ENCODE peak calls at places on chromosome 2, in ten cellular contexts. H, G, X, Z, B, D, I, O, N and P are unnamed samples.

GRCh38 chr2:200609027-200609614 is 23.3 kb downstream of the AOX1 start:
- DNase-seq in I (no peak), B (no peak), X (no peak), G (peak), O (no peak), N (peak), Z (peak), D (peak), H (no peak), P (peak)

GRCh38 chr2:128773641-128774319 is 455.1 kb upstream of the HS6ST1 start:
- DNase-seq in Z (peak), I (no peak), G (no peak), D (no peak), H (peak), N (no peak), X (no peak), O (no peak), B (peak), P (no peak)

GRCh38 chr2:164920430-164920829 is 34.9 kb downstream of the SLC38A11 start:
- DNase-seq in N (peak), G (peak), I (no peak), D (peak), H (no peak), X (peak), O (no peak), Z (no peak), B (no peak), P (peak)

GRCh38 chr2:69742170-69742952 is 427 bp downstream of the ANXA4 start:
- DNase-seq in I (peak), H (peak), Z (no peak), G (no peak), O (no peak), X (no peak), B (no peak), N (peak), D (no peak), P (no peak)

GRCh38 chr2:113000436-113000835 is 4.8 kb upstream of the IL36A start:
- DNase-seq in H (no peak), X (no peak), D (no peak), G (no peak), Z (no peak), I (no peak), O (no peak), B (no peak), N (no peak), P (no peak)

GRCh38 chr2:169676357-169676756 is 17.8 kb downstream of the CFAP210 start:
- DNase-seq in B (no peak), N (no peak), H (no peak), X (no peak), G (no peak), I (no peak), O (no peak), Z (no peak), D (no peak), P (no peak)

GRCh38 chr2:16678964-16679363 is 13.3 kb upstream of the CYRIA start:
- DNase-seq in N (no peak), H (no peak), D (no peak), I (no peak), X (no peak), G (no peak), Z (no peak), O (no peak), B (no peak), P (no peak)

GRCh38 chr2:12106440-12107080 is 360.1 kb downstream of the LPIN1 start:
- DNase-seq in O (no peak), Z (no peak), H (no peak), B (no peak), X (peak), D (peak), I (peak), N (peak), G (peak), P (peak)

GRCh38 chr2:240604291-240604938 is 17.9 kb downstream of the CAPN10 start:
- DNase-seq in G (peak), I (peak), X (no peak), Z (peak), D (peak), N (peak), H (peak), O (peak), B (no peak), P (peak)

GRCh38 chr2:105858868-105859693 is 114.4 kb downstream of the NCK2 start:
- DNase-seq in X (no peak), O (no peak), G (no peak), I (no peak), Z (no peak), N (no peak), B (no peak), D (no peak), H (no peak), P (no peak)

GRCh38 chr2:72325592-72326422 is 178.1 kb upstream of the CYP26B1 start:
- DNase-seq in G (peak), Z (no peak), O (peak), H (no peak), D (no peak), B (no peak), I (no peak), X (no peak), N (no peak), P (peak)
- TF ChIP-seq CTCF in G (peak), Z (no peak), O (peak), H (no peak), D (peak), B (no peak), I (peak), X (peak), N (peak), P (peak)

GRCh38 chr2:236209535-236209934 is 41.3 kb upstream of the GBX2 start:
- DNase-seq in B (peak), G (no peak), I (no peak), D (no peak), H (no peak), X (no peak), O (no peak), N (no peak), Z (no peak), P (no peak)
- TF ChIP-seq CTCF in B (no peak), G (no peak), I (no peak), D (no peak), H (no peak), X (no peak), O (no peak), N (no peak), Z (no peak), P (no peak)

DNA sequence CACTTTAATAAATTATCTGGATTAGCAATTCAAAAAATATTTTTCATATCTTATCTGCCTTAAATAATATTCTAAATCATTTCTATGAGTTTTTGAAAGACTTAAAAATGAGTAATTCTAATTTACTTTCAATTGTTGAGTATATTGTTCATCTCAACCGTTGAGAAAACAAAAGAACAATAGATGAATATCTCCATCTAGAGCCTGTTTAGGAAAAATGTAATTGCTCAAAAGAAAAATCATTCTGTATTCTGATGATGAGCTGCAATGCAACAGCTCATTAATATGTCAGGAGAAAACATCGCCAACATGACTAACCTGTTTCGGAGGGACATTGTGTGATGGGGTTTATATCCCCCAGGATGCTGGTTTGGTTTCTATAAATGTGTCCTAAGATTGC is 417.6 kb downstream of the SUCLG1 start:
- DNase-seq in I (no peak), X (no peak), O (no peak), H (no peak), Z (no peak), G (no peak), D (no peak), N (no peak), B (no peak), P (no peak)
- TF ChIP-seq CTCF in I (no peak), X (no peak), O (no peak), H (no peak), Z (no peak), G (no peak), D (no peak), N (no peak), B (no peak), P (no peak)

DNA sequence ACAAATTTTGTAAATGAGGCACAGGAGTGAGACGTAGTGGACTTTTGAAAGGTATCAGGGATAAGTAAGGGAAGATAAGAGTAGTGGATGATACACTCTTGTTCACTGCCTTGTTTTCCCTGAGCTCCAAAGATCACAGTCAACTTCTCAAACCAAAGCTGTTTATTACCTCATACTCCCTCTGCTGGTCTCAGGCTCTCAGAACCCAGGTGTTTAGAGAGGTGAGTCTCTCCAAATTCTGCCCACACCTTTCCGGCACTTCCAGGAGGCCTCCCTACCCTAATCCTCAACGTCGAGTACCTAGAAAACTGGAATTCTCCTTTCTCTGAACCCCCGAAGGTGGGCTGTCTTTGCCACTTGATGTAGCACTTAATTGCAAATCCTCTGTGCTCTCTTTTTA is 621.1 kb downstream of the BCL11A start:
- DNase-seq in I (no peak), X (no peak), D (no peak), G (no peak), H (no peak), Z (no peak), N (no peak), B (no peak), O (no peak), P (no peak)
- TF ChIP-seq CTCF in I (no peak), X (no peak), D (no peak), G (no peak), H (no peak), Z (no peak), N (no peak), B (no peak), O (no peak), P (no peak)

GRCh38 chr2:212546669-212547068 is 8.1 kb upstream of the ERBB4 start:
- DNase-seq in D (no peak), Z (no peak), O (no peak), H (no peak), N (no peak), X (no peak), B (no peak), G (no peak), I (no peak), P (no peak)

GRCh38 chr2:212547716-212548458 is 9.3 kb upstream of the ERBB4 start:
- DNase-seq in N (no peak), H (no peak), Z (no peak), D (no peak), I (no peak), O (no peak), X (no peak), B (no peak), G (no peak), P (no peak)

GRCh38 chr2:212549463-212549862 is 10.9 kb upstream of the ERBB4 start:
- DNase-seq in X (no peak), D (no peak), B (no peak), H (no peak), G (no peak), I (no peak), Z (no peak), N (no peak), O (no peak), P (no peak)

GRCh38 chr2:212554233-212554632 is 15.6 kb upstream of the ERBB4 start:
- DNase-seq in I (no peak), B (no peak), H (no peak), D (no peak), O (no peak), N (no peak), Z (no peak), X (no peak), G (no peak), P (no peak)

DNA sequence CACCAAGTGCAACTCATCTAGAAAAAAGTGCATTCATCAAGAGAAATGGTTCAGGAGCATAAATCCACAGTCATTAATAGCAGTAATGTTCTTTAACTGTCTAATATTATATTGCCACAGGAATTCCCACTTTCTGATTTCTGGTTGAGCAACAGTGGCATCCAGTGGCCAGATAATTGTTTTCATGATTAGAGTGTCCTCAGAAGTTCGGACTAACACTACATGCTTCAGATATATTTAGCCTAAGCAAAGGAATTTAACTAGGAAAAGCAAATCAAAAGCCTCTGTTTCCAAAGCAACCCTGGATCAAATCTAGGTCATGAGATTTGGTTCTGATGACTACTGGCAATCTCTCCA is 9.8 kb upstream of the ERBB4 start:
- DNase-seq in G (no peak), N (peak), I (peak), H (no peak), B (no peak), X (no peak), Z (no peak), O (peak), D (peak), P (peak)
- TF ChIP-seq CTCF in G (peak), N (peak), I (peak), H (no peak), B (no peak), X (peak), Z (no peak), O (no peak), D (peak), P (peak)

GRCh38 chr2:119487434-119488244 is 36.6 kb downstream of the SCTR start:
- DNase-seq in N (no peak), Z (no peak), D (no peak), G (peak), I (no peak), H (peak), X (no peak), B (no peak), O (no peak), P (no peak)

GRCh38 chr2:119489232-119489952 is 34.9 kb downstream of the SCTR start:
- DNase-seq in H (peak), Z (no peak), O (no peak), G (no peak), B (no peak), N (no peak), I (no peak), X (no peak), D (no peak), P (no peak)

GRCh38 chr2:119486886-119487285 is 37.4 kb downstream of the SCTR start:
- DNase-seq in N (no peak), Z (no peak), H (peak), O (no peak), X (no peak), D (no peak), B (no peak), G (no peak), I (no peak), P (no peak)

GRCh38 chr2:119490106-119490505 is 34.2 kb downstream of the SCTR start:
- DNase-seq in N (no peak), B (no peak), H (no peak), Z (no peak), G (no peak), D (no peak), O (no peak), I (no peak), X (no peak), P (no peak)

GRCh38 chr2:119488245-119489182 is 35.8 kb downstream of the SCTR start:
- DNase-seq in D (no peak), G (no peak), N (no peak), X (no peak), I (no peak), H (peak), B (no peak), Z (no peak), O (no peak), P (no peak)
- TF ChIP-seq CTCF in D (no peak), G (no peak), N (no peak), X (no peak), I (no peak), H (no peak), B (no peak), Z (no peak), O (no peak), P (peak)

DNA sequence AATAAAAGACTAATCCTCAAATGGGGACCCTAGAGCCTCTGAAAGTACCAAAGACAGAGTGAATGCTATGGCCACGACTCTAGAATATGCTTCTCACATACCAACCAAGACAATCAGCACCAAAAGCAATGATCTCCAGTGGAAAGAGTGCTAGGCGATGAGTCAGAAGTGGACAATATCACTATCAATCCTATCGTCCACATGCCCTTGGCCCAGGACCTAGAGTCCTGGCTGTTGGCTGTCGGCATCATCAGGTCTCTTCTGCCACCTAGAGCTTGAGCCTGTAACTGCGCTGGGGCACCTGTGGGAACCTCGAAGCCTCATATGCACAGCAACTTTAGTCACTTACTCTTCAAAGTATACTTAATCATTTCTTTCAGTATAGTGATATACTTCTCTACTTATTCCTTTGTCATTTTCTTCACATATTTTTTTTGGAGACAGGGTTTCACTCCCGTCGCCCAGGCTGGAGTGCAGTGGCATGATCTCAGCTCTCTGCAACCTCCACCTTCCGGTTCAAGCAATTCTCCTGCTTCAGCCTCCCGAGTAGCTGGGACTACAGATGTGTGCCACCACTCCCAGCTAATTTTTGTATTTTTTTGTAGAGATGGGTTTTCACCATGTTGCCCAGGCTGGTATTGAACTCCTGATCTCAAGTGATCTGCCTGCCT is 29.7 kb downstream of the NOL10 start:
- DNase-seq in Z (no peak), G (peak), I (peak), X (peak), H (no peak), O (peak), B (no peak), D (peak), N (peak), P (peak)
- TF ChIP-seq CTCF in Z (peak), G (peak), I (peak), X (peak), H (no peak), O (peak), B (no peak), D (peak), N (peak), P (peak)